ENCODE peak calls at places on chromosomes 2 and 18, in ten cellular contexts. One of them, this sample, is unnamed.

GRCh38 chr2:118130385-118130784 is 42.1 kb downstream of the INSIG2 start:
- DNase-seq in EL: no peak
- DNase-seq in RPMI8226: no peak
- DNase-seq in RPMI7951: peak
- DNase-seq in HS-5: no peak
- DNase-seq in uterus: no peak
- DNase-seq in left ventricle myocardium inferior: no peak
- DNase-seq in WERI-Rb-1: no peak
- DNase-seq in HEK293T: no peak
- DNase-seq in GM10248: no peak
- DNase-seq in this sample: peak

GRCh38 chr2:145909781-145910180 is 1389.9 kb upstream of the ZEB2 start:
- DNase-seq in EL: no peak
- DNase-seq in RPMI8226: no peak
- DNase-seq in RPMI7951: no peak
- DNase-seq in HS-5: no peak
- DNase-seq in uterus: no peak
- DNase-seq in left ventricle myocardium inferior: no peak
- DNase-seq in WERI-Rb-1: no peak
- DNase-seq in HEK293T: no peak
- DNase-seq in GM10248: no peak
- DNase-seq in this sample: no peak

GRCh38 chr18:70046207-70046606 is 98.5 kb upstream of the CD226 start:
- DNase-seq in EL: no peak
- DNase-seq in RPMI8226: no peak
- DNase-seq in RPMI7951: no peak
- DNase-seq in HS-5: no peak
- DNase-seq in uterus: no peak
- DNase-seq in left ventricle myocardium inferior: no peak
- DNase-seq in WERI-Rb-1: no peak
- DNase-seq in HEK293T: no peak
- DNase-seq in GM10248: no peak
- DNase-seq in this sample: peak

GRCh38 chr2:68426885-68427579 is 40.1 kb downstream of the FBXO48 start:
- DNase-seq in EL: peak
- DNase-seq in RPMI8226: no peak
- DNase-seq in RPMI7951: peak
- DNase-seq in HS-5: no peak
- DNase-seq in uterus: no peak
- DNase-seq in left ventricle myocardium inferior: no peak
- DNase-seq in WERI-Rb-1: no peak
- DNase-seq in HEK293T: no peak
- DNase-seq in GM10248: no peak
- DNase-seq in this sample: no peak

GRCh38 chr2:128595763-128596452 is 277.2 kb upstream of the HS6ST1 start:
- DNase-seq in EL: no peak
- DNase-seq in RPMI8226: no peak
- DNase-seq in RPMI7951: no peak
- DNase-seq in HS-5: no peak
- DNase-seq in uterus: peak
- DNase-seq in left ventricle myocardium inferior: no peak
- DNase-seq in WERI-Rb-1: no peak
- DNase-seq in HEK293T: no peak
- DNase-seq in GM10248: no peak
- DNase-seq in this sample: no peak

GRCh38 chr2:38716185-38716584 is 35.0 kb downstream of the SRSF7 start:
- DNase-seq in EL: peak
- DNase-seq in RPMI8226: no peak
- DNase-seq in RPMI7951: no peak
- DNase-seq in HS-5: peak
- DNase-seq in uterus: no peak
- DNase-seq in left ventricle myocardium inferior: no peak
- DNase-seq in WERI-Rb-1: no peak
- DNase-seq in HEK293T: no peak
- DNase-seq in GM10248: no peak
- DNase-seq in this sample: no peak

GRCh38 chr2:43210467-43211303 is 15.7 kb downstream of the ZFP36L2 start:
- DNase-seq in EL: peak
- DNase-seq in RPMI8226: no peak
- DNase-seq in RPMI7951: peak
- DNase-seq in HS-5: no peak
- DNase-seq in uterus: peak
- DNase-seq in left ventricle myocardium inferior: peak
- DNase-seq in WERI-Rb-1: no peak
- DNase-seq in HEK293T: no peak
- DNase-seq in GM10248: no peak
- DNase-seq in this sample: no peak

GRCh38 chr2:217930783-217931563 is 71.8 kb downstream of the TNS1 start:
- DNase-seq in EL: no peak
- DNase-seq in RPMI8226: no peak
- DNase-seq in RPMI7951: no peak
- DNase-seq in HS-5: no peak
- DNase-seq in uterus: no peak
- DNase-seq in left ventricle myocardium inferior: peak
- DNase-seq in WERI-Rb-1: no peak
- DNase-seq in HEK293T: no peak
- DNase-seq in GM10248: no peak
- DNase-seq in this sample: peak

GRCh38 chr2:128416366-128416765 is 97.7 kb upstream of the HS6ST1 start:
- DNase-seq in EL: no peak
- DNase-seq in RPMI8226: no peak
- DNase-seq in RPMI7951: no peak
- DNase-seq in HS-5: no peak
- DNase-seq in uterus: no peak
- DNase-seq in left ventricle myocardium inferior: no peak
- DNase-seq in WERI-Rb-1: peak
- DNase-seq in HEK293T: no peak
- DNase-seq in GM10248: no peak
- DNase-seq in this sample: no peak

GRCh38 chr2:43462866-43463641 is 132.8 kb downstream of the THADA start:
- DNase-seq in EL: no peak
- DNase-seq in RPMI8226: peak
- DNase-seq in RPMI7951: no peak
- DNase-seq in HS-5: no peak
- DNase-seq in uterus: no peak
- DNase-seq in left ventricle myocardium inferior: no peak
- DNase-seq in WERI-Rb-1: no peak
- DNase-seq in HEK293T: peak
- DNase-seq in GM10248: no peak
- DNase-seq in this sample: no peak

GRCh38 chr2:98704499-98705332 is 26.2 kb downstream of the MGAT4A start:
- DNase-seq in EL: no peak
- DNase-seq in RPMI8226: no peak
- DNase-seq in RPMI7951: no peak
- DNase-seq in HS-5: no peak
- DNase-seq in uterus: no peak
- DNase-seq in left ventricle myocardium inferior: no peak
- DNase-seq in WERI-Rb-1: no peak
- DNase-seq in HEK293T: no peak
- DNase-seq in GM10248: no peak
- DNase-seq in this sample: no peak

GRCh38 chr18:78543201-78543725 is 436.4 kb upstream of the SALL3 start:
- DNase-seq in EL: no peak
- DNase-seq in RPMI8226: no peak
- DNase-seq in RPMI7951: no peak
- DNase-seq in HS-5: no peak
- DNase-seq in uterus: no peak
- DNase-seq in left ventricle myocardium inferior: no peak
- DNase-seq in WERI-Rb-1: no peak
- DNase-seq in HEK293T: no peak
- DNase-seq in GM10248: no peak
- DNase-seq in this sample: no peak

GRCh38 chr18:13361422-13361821 is 142.9 kb downstream of the LDLRAD4 start:
- DNase-seq in EL: no peak
- DNase-seq in RPMI8226: no peak
- DNase-seq in RPMI7951: no peak
- DNase-seq in HS-5: no peak
- DNase-seq in uterus: no peak
- DNase-seq in left ventricle myocardium inferior: no peak
- DNase-seq in WERI-Rb-1: no peak
- DNase-seq in HEK293T: no peak
- DNase-seq in GM10248: peak
- DNase-seq in this sample: no peak

GRCh38 chr18:79394438-79395307 is 1.1 kb upstream of the NFATC1 start:
- DNase-seq in EL: peak
- DNase-seq in RPMI8226: peak
- DNase-seq in RPMI7951: peak
- DNase-seq in HS-5: no peak
- DNase-seq in uterus: peak
- DNase-seq in left ventricle myocardium inferior: no peak
- DNase-seq in WERI-Rb-1: peak
- DNase-seq in HEK293T: peak
- DNase-seq in GM10248: peak
- DNase-seq in this sample: peak

GRCh38 chr2:191910518-191910917 is 63.6 kb upstream of the CAVIN2 start:
- DNase-seq in EL: peak
- DNase-seq in RPMI8226: no peak
- DNase-seq in RPMI7951: peak
- DNase-seq in HS-5: peak
- DNase-seq in uterus: no peak
- DNase-seq in left ventricle myocardium inferior: no peak
- DNase-seq in WERI-Rb-1: no peak
- DNase-seq in HEK293T: no peak
- DNase-seq in GM10248: no peak
- DNase-seq in this sample: peak

GRCh38 chr2:118442949-118443348 is 354.7 kb downstream of the INSIG2 start:
- DNase-seq in EL: no peak
- DNase-seq in RPMI8226: peak
- DNase-seq in RPMI7951: peak
- DNase-seq in HS-5: no peak
- DNase-seq in uterus: no peak
- DNase-seq in left ventricle myocardium inferior: no peak
- DNase-seq in WERI-Rb-1: no peak
- DNase-seq in HEK293T: no peak
- DNase-seq in GM10248: no peak
- DNase-seq in this sample: peak

GRCh38 chr2:232890896-232891601 is 21.0 kb downstream of the SNORC start:
- DNase-seq in EL: peak
- DNase-seq in RPMI8226: no peak
- DNase-seq in RPMI7951: peak
- DNase-seq in HS-5: no peak
- DNase-seq in uterus: no peak
- DNase-seq in left ventricle myocardium inferior: peak
- DNase-seq in WERI-Rb-1: peak
- DNase-seq in HEK293T: peak
- DNase-seq in GM10248: no peak
- DNase-seq in this sample: peak

GRCh38 chr18:74631242-74632087 is 33.8 kb downstream of the ZNF407 start:
- DNase-seq in EL: peak
- DNase-seq in RPMI8226: no peak
- DNase-seq in RPMI7951: no peak
- DNase-seq in HS-5: no peak
- DNase-seq in uterus: no peak
- DNase-seq in left ventricle myocardium inferior: no peak
- DNase-seq in WERI-Rb-1: no peak
- DNase-seq in HEK293T: no peak
- DNase-seq in GM10248: no peak
- DNase-seq in this sample: no peak

GRCh38 chr2:216563646-216564045 is 65.0 kb downstream of the RPL37A start:
- DNase-seq in EL: no peak
- DNase-seq in RPMI8226: no peak
- DNase-seq in RPMI7951: no peak
- DNase-seq in HS-5: no peak
- DNase-seq in uterus: no peak
- DNase-seq in left ventricle myocardium inferior: no peak
- DNase-seq in WERI-Rb-1: no peak
- DNase-seq in HEK293T: no peak
- DNase-seq in GM10248: no peak
- DNase-seq in this sample: no peak

GRCh38 chr2:156619021-156619539 is 182.9 kb downstream of the GPD2 start:
- DNase-seq in EL: no peak
- DNase-seq in RPMI8226: no peak
- DNase-seq in RPMI7951: no peak
- DNase-seq in HS-5: no peak
- DNase-seq in uterus: no peak
- DNase-seq in left ventricle myocardium inferior: no peak
- DNase-seq in WERI-Rb-1: no peak
- DNase-seq in HEK293T: no peak
- DNase-seq in GM10248: no peak
- DNase-seq in this sample: no peak

GRCh38 chr2:109537565-109538221 is 76.1 kb downstream of the SEPTIN10 start:
- DNase-seq in EL: no peak
- DNase-seq in RPMI8226: no peak
- DNase-seq in RPMI7951: peak
- DNase-seq in HS-5: no peak
- DNase-seq in uterus: no peak
- DNase-seq in left ventricle myocardium inferior: no peak
- DNase-seq in WERI-Rb-1: no peak
- DNase-seq in HEK293T: no peak
- DNase-seq in GM10248: no peak
- DNase-seq in this sample: peak

GRCh38 chr2:88049601-88050000 is 6.0 kb downstream of the KRCC1 start:
- DNase-seq in EL: no peak
- DNase-seq in RPMI8226: no peak
- DNase-seq in RPMI7951: no peak
- DNase-seq in HS-5: no peak
- DNase-seq in uterus: no peak
- DNase-seq in left ventricle myocardium inferior: no peak
- DNase-seq in WERI-Rb-1: no peak
- DNase-seq in HEK293T: no peak
- DNase-seq in GM10248: no peak
- DNase-seq in this sample: no peak

GRCh38 chr2:239970004-239970623 is 55.0 kb downstream of the NDUFA10 start:
- DNase-seq in EL: no peak
- DNase-seq in RPMI8226: no peak
- DNase-seq in RPMI7951: no peak
- DNase-seq in HS-5: no peak
- DNase-seq in uterus: no peak
- DNase-seq in left ventricle myocardium inferior: no peak
- DNase-seq in WERI-Rb-1: no peak
- DNase-seq in HEK293T: no peak
- DNase-seq in GM10248: no peak
- DNase-seq in this sample: no peak

GRCh38 chr2:159875083-159875482 is 77.1 kb upstream of the CD302 start:
- DNase-seq in EL: no peak
- DNase-seq in RPMI8226: no peak
- DNase-seq in RPMI7951: no peak
- DNase-seq in HS-5: no peak
- DNase-seq in uterus: no peak
- DNase-seq in left ventricle myocardium inferior: no peak
- DNase-seq in WERI-Rb-1: no peak
- DNase-seq in HEK293T: no peak
- DNase-seq in GM10248: no peak
- DNase-seq in this sample: no peak

GRCh38 chr2:100625731-100626130 is 62.9 kb downstream of the PDCL3 start:
- DNase-seq in EL: no peak
- DNase-seq in RPMI8226: no peak
- DNase-seq in RPMI7951: no peak
- DNase-seq in HS-5: no peak
- DNase-seq in uterus: no peak
- DNase-seq in left ventricle myocardium inferior: no peak
- DNase-seq in WERI-Rb-1: no peak
- DNase-seq in HEK293T: no peak
- DNase-seq in GM10248: no peak
- DNase-seq in this sample: no peak

GRCh38 chr2:169229590-169229989 is 132.7 kb downstream of the LRP2 start:
- DNase-seq in EL: no peak
- DNase-seq in RPMI8226: no peak
- DNase-seq in RPMI7951: no peak
- DNase-seq in HS-5: no peak
- DNase-seq in uterus: no peak
- DNase-seq in left ventricle myocardium inferior: no peak
- DNase-seq in WERI-Rb-1: no peak
- DNase-seq in HEK293T: no peak
- DNase-seq in GM10248: no peak
- DNase-seq in this sample: no peak